ENCODE peak calls at places on chromosomes 1 and 21, in nine cellular contexts. I is heart right ventricle; Q is H1; T is K562; Z is H9; A is CD8-positive, alpha-beta memory T cell; K is CD8-positive, alpha-beta T cell; S is A673; M is thoracic aorta. R is an unnamed sample.
A peak's percentile ranks its signal among the peaks of the same experiment; 100 is the strongest.

GRCh38 chr1:169072945-169073725 is 33.4 kb upstream of the ATP1B1 start:
- DNase-seq in I (no peak), Q (no peak), T (no peak), Z (no peak), A (no peak), K (no peak), S (no peak), M (no peak), R (no peak)

GRCh38 chr1:157404614-157405013 is 147.7 kb downstream of the FCRL5 start:
- DNase-seq in I (no peak), Q (no peak), T (no peak), Z (no peak), A (no peak), K (no peak), S (no peak), M (no peak), R (no peak)

GRCh38 chr1:90107971-90108370 is 113.1 kb downstream of the ZNF326 start:
- DNase-seq in I (no peak), Q (no peak), T (no peak), Z (no peak), A (no peak), K (no peak), S (no peak), M (no peak), R (no peak)

GRCh38 chr1:197027359-197027758 is 39.7 kb downstream of the F13B start:
- DNase-seq in I (no peak), Q (no peak), T (no peak), Z (no peak), A (no peak), K (no peak), S (no peak), M (no peak), R (no peak)

GRCh38 chr1:207345644-207346561 is 24.4 kb downstream of the CD55 start:
- DNase-seq in I (no peak), Q (no peak), T (no peak), Z (peak; percentile 29), A (no peak), K (no peak), S (no peak), M (no peak), R (no peak)

GRCh38 chr1:208757846-208758245 is 513.7 kb upstream of the PLXNA2 start:
- DNase-seq in I (no peak), Q (no peak), T (no peak), Z (no peak), A (no peak), K (no peak), S (no peak), M (no peak), R (no peak)

GRCh38 chr1:52325782-52326181 is 40.2 kb downstream of the CC2D1B start:
- DNase-seq in I (no peak), Q (no peak), T (no peak), Z (no peak), A (no peak), K (no peak), S (peak; percentile 91), M (no peak), R (no peak)

GRCh38 chr1:204941415-204942338 is 71.0 kb downstream of the NFASC start:
- DNase-seq in I (peak; percentile 72), Q (peak; percentile 53), T (peak; percentile 75), Z (peak; percentile 74), A (peak; percentile 8), K (peak; percentile 13), S (peak; percentile 75), M (no peak), R (no peak)

GRCh38 chr1:24769656-24770651 is 24.7 kb downstream of the CLIC4 start:
- DNase-seq in I (no peak), Q (no peak), T (no peak), Z (no peak), A (no peak), K (no peak), S (peak; percentile 92), M (no peak), R (no peak)

GRCh38 chr1:247054992-247055415 is 23.6 kb downstream of the ZNF670 start:
- DNase-seq in I (no peak), Q (no peak), T (peak; percentile 57), Z (no peak), A (no peak), K (no peak), S (no peak), M (no peak), R (no peak)

GRCh38 chr1:247060771-247061170 is 17.8 kb downstream of the ZNF670 start:
- DNase-seq in I (no peak), Q (no peak), T (no peak), Z (no peak), A (no peak), K (no peak), S (no peak), M (no peak), R (no peak)

GRCh38 chr1:247056071-247056470 is 22.5 kb downstream of the ZNF670 start:
- DNase-seq in I (no peak), Q (no peak), T (no peak), Z (no peak), A (no peak), K (no peak), S (no peak), M (no peak), R (no peak)
- H3K9me3 ChIP-seq in I (no peaks in the 10 kb centered on the region), Q (peaks cover 34% of the 10 kb centered on the region), T (peaks cover 29% of the 10 kb centered on the region), Z (peaks cover 32% of the 10 kb centered on the region), A (peaks cover 22% of the 10 kb centered on the region), K (peaks cover 31% of the 10 kb centered on the region), S (peaks cover 52% of the 10 kb centered on the region), M (peaks cover 25% of the 10 kb centered on the region), R (peaks cover 12% of the 10 kb centered on the region)

GRCh38 chr1:160118928-160119327 is 3.4 kb downstream of the ATP1A2 start:
- DNase-seq in I (no peak), Q (no peak), T (no peak), Z (no peak), A (no peak), K (no peak), S (no peak), M (no peak), R (no peak)

GRCh38 chr1:160116277-160117147 is 953 bp downstream of the ATP1A2 start:
- DNase-seq in I (no peak), Q (no peak), T (no peak), Z (no peak), A (no peak), K (no peak), S (no peak), M (peak; percentile 50), R (no peak)

GRCh38 chr1:160115545-160116276 is at the start of gene ATP1A2:
- DNase-seq in I (peak; percentile 60), Q (no peak), T (no peak), Z (peak; percentile 76), A (no peak), K (no peak), S (no peak), M (no peak), R (no peak)

GRCh38 chr1:160117300-160117699 is 1.7 kb downstream of the ATP1A2 start:
- DNase-seq in I (no peak), Q (no peak), T (no peak), Z (no peak), A (no peak), K (no peak), S (no peak), M (no peak), R (no peak)

GRCh38 chr1:160117709-160118183 is 2.2 kb downstream of the ATP1A2 start:
- DNase-seq in I (peak; percentile 54), Q (no peak), T (no peak), Z (no peak), A (no peak), K (no peak), S (no peak), M (no peak), R (no peak)
- H3K9me3 ChIP-seq in I (no peaks in the 10 kb centered on the region), Q (no peaks in the 10 kb centered on the region), T (no peaks in the 10 kb centered on the region), Z (no peaks in the 10 kb centered on the region), A (no peaks in the 10 kb centered on the region), K (no peaks in the 10 kb centered on the region), S (no peaks in the 10 kb centered on the region), M (no peaks in the 10 kb centered on the region), R (no peaks in the 10 kb centered on the region)

GRCh38 chr21:34006603-34007168 is 66.7 kb upstream of the MRPS6 start:
- DNase-seq in I (no peak), Q (no peak), T (no peak), Z (no peak), A (no peak), K (no peak), S (no peak), M (no peak), R (no peak)

GRCh38 chr21:34011660-34012059 is 61.7 kb upstream of the MRPS6 start:
- DNase-seq in I (no peak), Q (no peak), T (no peak), Z (no peak), A (no peak), K (no peak), S (no peak), M (no peak), R (no peak)

GRCh38 chr21:34004984-34005383 is 68.4 kb upstream of the MRPS6 start:
- DNase-seq in I (peak; percentile 33), Q (no peak), T (no peak), Z (no peak), A (no peak), K (no peak), S (no peak), M (no peak), R (no peak)

GRCh38 chr21:34009193-34009592 is 64.2 kb upstream of the MRPS6 start:
- DNase-seq in I (no peak), Q (no peak), T (no peak), Z (no peak), A (no peak), K (no peak), S (no peak), M (no peak), R (no peak)

DNA sequence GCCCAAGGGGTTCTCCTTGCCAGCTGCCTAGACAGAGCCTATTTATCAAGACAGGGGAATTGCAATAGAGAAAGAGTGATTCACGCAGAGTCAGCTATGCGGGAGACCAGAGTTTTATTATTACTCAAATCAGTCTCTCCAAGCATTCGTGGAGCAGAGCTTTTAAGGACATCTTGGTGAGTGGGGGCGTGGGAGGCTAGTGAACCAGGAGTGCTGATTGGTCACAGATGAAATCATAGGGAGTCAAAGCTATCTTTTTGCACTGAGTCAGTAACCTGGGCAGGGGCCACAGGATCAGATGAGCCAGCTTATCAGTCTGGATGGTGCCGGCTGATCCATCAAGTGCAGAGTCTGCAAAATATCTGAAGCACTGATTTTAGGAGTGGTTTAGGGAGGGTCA is 64.8 kb upstream of the MRPS6 start:
- DNase-seq in I (no peak), Q (no peak), T (no peak), Z (no peak), A (no peak), K (no peak), S (no peak), M (no peak), R (no peak)
- H3K9me3 ChIP-seq in I (no peaks in the 10 kb centered on the region), Q (no peaks in the 10 kb centered on the region), T (no peaks in the 10 kb centered on the region), Z (no peaks in the 10 kb centered on the region), A (peaks cover 11% of the 10 kb centered on the region), K (no peaks in the 10 kb centered on the region), S (no peaks in the 10 kb centered on the region), M (no peaks in the 10 kb centered on the region), R (no peaks in the 10 kb centered on the region)

GRCh38 chr1:227654858-227655752 is 80.0 kb downstream of the JMJD4 start:
- DNase-seq in I (no peak), Q (no peak), T (no peak), Z (no peak), A (no peak), K (no peak), S (no peak), M (no peak), R (no peak)

GRCh38 chr1:227654431-227654830 is 80.7 kb downstream of the JMJD4 start:
- DNase-seq in I (no peak), Q (no peak), T (no peak), Z (no peak), A (no peak), K (no peak), S (no peak), M (no peak), R (no peak)
- H3K9me3 ChIP-seq in I (peaks cover 20% of the 10 kb centered on the region), Q (peaks cover 64% of the 10 kb centered on the region), T (peaks cover 50% of the 10 kb centered on the region), Z (peaks cover 85% of the 10 kb centered on the region), A (peaks cover 60% of the 10 kb centered on the region), K (peaks cover 51% of the 10 kb centered on the region), S (peaks cover 90% of the 10 kb centered on the region), M (peaks cover 99% of the 10 kb centered on the region), R (peaks cover 51% of the 10 kb centered on the region)

R was measured in T-helper 17 cell.